ENCODE peak calls at places on chromosome 10, in six cellular contexts. C is HCT116, H is SK-N-SH, R is H1, L is K562, O is HepG2. W is an unnamed sample. For H3K36me3, the result is how much of the 10 kb centered on the place peaks cover.

GRCh38 chr10:43687373-43687772 is 38.7 kb upstream of the ZNF32 start:
- DNase-seq in C (no peak), H (no peak), R (no peak), L (no peak), O (no peak), W (no peak)

GRCh38 chr10:133016493-133017202 is 71.1 kb upstream of the ADGRA1 start:
- DNase-seq in C (no peak), H (no peak), R (no peak), L (no peak), O (no peak), W (no peak)

GRCh38 chr10:78551184-78552005 is 517.4 kb upstream of the ZMIZ1 start:
- DNase-seq in C (no peak), H (no peak), R (no peak), L (no peak), O (peak), W (no peak)

GRCh38 chr10:73931767-73932624 is 21.1 kb downstream of the PLAU start:
- DNase-seq in C (peak), H (no peak), R (peak), L (peak), O (peak), W (peak)

GRCh38 chr10:103793920-103794883 is 61.2 kb downstream of the SH3PXD2A start:
- DNase-seq in C (no peak), H (no peak), R (no peak), L (no peak), O (peak), W (no peak)

GRCh38 chr10:102451105-102451969 is at the start of gene C10orf95:
- DNase-seq in C (no peak), H (no peak), R (no peak), L (no peak), O (no peak), W (no peak)

GRCh38 chr10:47323636-47324299 is 1.5 kb downstream of the GDF2 start:
- DNase-seq in C (no peak), H (no peak), R (no peak), L (no peak), O (no peak), W (no peak)

GRCh38 chr10:43574906-43575305 is 490 bp upstream of the ZNF239 start:
- DNase-seq in C (no peak), H (no peak), R (no peak), L (no peak), O (no peak), W (no peak)

GRCh38 chr10:122258136-122259074 is 12.7 kb upstream of the BTBD16 start:
- DNase-seq in C (no peak), H (no peak), R (no peak), L (no peak), O (no peak), W (no peak)

GRCh38 chr10:129605986-129606518 is 139.0 kb downstream of the MGMT start:
- DNase-seq in C (no peak), H (no peak), R (no peak), L (no peak), O (no peak), W (peak)

GRCh38 chr10:13322615-13323148 is 22.8 kb upstream of the PHYH start:
- DNase-seq in C (no peak), H (no peak), R (no peak), L (no peak), O (no peak), W (no peak)
- H3K36me3 ChIP-seq in C (under half), H (half or more), R (under half), L (half or more), O (under half), W (under half)

GRCh38 chr10:69329721-69330178 is 51.5 kb downstream of the HK1 start:
- DNase-seq in C (no peak), H (no peak), R (peak), L (no peak), O (no peak), W (no peak)
- H3K9ac ChIP-seq in C (no peak), H (no peak), R (no peak), L (no peak), O (no peak), W (no peak)

DNA sequence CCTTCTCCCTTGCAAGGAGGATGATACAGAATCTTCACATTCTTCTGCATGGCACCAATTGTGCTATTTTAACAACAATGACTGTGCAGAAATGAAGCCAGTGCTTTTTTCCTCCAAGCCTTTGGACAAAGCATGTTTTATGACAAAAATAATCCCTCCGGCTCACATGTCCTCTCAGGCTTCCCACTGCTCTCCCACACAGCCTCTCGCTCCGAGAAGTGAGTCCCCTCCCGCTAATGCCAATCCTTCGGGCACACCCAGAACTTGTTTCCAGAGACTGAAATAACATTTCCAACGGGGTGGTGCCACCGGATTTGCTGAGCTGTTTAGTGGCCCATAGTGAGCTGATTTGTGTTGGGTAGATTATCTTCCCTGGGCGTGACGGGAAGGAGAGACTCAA is 35.8 kb downstream of the RBM17 start:
- DNase-seq in C (no peak), H (no peak), R (no peak), L (no peak), O (no peak), W (no peak)
- TF ChIP-seq JUND in C (no peak), H (no peak), R (no peak), L (no peak), O (no peak), W (no peak)

DNA sequence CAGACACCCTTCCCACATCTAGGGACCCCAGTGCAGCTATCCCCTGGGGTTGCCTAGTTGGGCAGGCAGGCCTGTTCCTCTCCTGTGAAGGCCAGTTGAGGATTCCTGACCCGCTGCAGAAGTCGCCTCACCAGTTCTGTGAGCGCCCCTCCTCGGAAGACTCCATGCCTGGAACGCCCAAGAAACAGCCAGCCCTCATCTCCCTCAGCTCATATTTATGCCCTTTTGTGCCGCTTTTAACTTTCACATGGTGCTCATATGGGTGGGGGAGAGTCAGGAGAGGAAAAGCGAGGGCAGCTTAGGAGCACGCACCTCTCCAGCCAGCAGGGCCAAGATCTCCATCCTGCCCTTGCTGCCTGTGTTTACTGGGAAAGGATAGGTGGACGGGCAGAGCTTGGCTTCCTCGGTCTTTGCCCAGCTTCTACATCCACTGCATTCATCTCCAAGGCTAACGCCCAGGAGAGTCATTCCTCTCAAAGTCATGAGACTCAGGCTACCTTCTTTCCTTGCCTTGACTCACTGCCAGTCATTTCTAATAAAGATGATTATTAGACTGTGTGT is 286.6 kb downstream of the USP6NL start:
- DNase-seq in C (no peak), H (no peak), R (peak), L (no peak), O (no peak), W (no peak)
- H3K36me3 ChIP-seq in C (under half), H (under half), R (under half), L (under half), O (under half), W (half or more)

GRCh38 chr10:125153693-125154490 is 6.5 kb downstream of the CTBP2 start:
- DNase-seq in C (no peak), H (no peak), R (no peak), L (no peak), O (no peak), W (no peak)
- H3K9ac ChIP-seq in C (peak), H (peak), R (peak), L (peak), O (no peak), W (no peak)

GRCh38 chr10:100185364-100186252 is at the start of gene ERLIN1:
- DNase-seq in C (peak), H (peak), R (peak), L (peak), O (peak), W (peak)

GRCh38 chr10:100182908-100183307 is 2.9 kb downstream of the ERLIN1 start:
- DNase-seq in C (no peak), H (no peak), R (no peak), L (no peak), O (no peak), W (no peak)

GRCh38 chr10:100184426-100185219 is 1.2 kb downstream of the ERLIN1 start:
- DNase-seq in C (peak), H (peak), R (no peak), L (peak), O (peak), W (no peak)

GRCh38 chr10:100182281-100182680 is 3.5 kb downstream of the ERLIN1 start:
- DNase-seq in C (no peak), H (no peak), R (no peak), L (no peak), O (no peak), W (no peak)

DNA sequence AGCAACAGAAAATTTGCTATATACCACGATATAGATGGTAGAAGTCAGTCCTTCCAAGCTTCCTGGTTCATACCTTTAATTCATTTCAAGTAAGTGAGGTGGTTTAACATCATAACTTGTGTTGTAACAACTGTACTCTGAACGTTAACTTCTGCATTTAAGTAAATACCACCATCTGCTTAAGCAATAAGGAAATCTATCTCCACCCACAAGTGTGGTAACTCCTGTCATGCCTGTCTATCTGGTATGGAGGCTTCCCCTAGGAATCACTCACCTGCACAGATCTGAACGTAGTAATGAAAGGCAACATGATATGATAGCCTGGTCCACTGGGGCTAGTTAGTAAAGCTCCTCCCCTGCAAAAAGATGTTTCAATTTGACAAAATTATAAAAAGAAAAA is 2.3 kb downstream of the ERLIN1 start:
- DNase-seq in C (no peak), H (no peak), R (no peak), L (peak), O (peak), W (no peak)
- TF ChIP-seq JUND in C (no peak), H (no peak), R (no peak), L (no peak), O (no peak), W (no peak)

DNA sequence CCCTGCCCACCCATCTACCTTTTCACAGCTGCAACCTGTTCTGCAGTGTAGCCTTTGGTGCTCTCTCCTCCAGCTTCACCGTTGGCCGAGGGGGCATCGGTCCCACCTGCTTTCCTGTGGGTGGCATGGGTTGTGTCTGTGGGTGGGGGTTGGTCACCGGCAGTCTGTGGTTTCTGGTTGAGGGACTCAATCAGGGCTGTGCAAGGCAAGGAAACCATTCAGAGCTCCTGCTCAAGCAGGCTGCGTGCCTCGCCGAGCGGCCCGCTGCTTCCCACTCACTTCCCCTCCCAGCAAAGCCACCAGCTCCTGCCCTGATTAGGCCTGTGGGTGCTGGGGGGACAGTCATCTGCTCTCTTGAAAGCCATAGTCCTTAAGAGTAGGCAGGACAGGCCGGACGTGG is 9.8 kb downstream of the DNAJB12 start:
- DNase-seq in C (no peak), H (no peak), R (no peak), L (no peak), O (no peak), W (no peak)
- H3K36me3 ChIP-seq in C (under half), H (under half), R (under half), L (half or more), O (under half), W (under half)

GRCh38 chr10:27746364-27747095 is 911 bp upstream of the MKX start:
- DNase-seq in C (no peak), H (no peak), R (no peak), L (no peak), O (no peak), W (no peak)
- H3K9ac ChIP-seq in C (no peak), H (no peak), R (no peak), L (no peak), O (no peak), W (no peak)

DNA sequence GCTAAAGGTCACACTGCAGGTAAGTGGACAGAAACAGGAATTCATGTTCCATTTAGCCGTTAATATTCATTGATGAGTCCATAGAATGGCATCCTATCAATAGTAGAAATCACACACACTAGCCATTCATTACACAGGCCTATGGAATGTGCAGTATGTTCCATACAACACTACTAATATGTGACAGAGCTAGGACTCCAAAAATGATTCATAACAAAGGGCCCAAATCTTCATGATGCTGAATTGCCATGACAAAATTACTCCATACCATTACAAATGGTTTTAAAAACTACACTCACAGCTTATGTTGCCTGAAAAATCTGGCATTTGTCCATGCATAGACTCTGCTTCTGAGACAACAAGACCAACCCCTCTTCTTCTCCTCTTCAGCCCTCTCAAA is 549.1 kb downstream of the XPNPEP1 start:
- DNase-seq in C (no peak), H (no peak), R (no peak), L (no peak), O (no peak), W (no peak)
- TF ChIP-seq JUND in C (no peak), H (peak), R (no peak), L (no peak), O (no peak), W (no peak)

DNA sequence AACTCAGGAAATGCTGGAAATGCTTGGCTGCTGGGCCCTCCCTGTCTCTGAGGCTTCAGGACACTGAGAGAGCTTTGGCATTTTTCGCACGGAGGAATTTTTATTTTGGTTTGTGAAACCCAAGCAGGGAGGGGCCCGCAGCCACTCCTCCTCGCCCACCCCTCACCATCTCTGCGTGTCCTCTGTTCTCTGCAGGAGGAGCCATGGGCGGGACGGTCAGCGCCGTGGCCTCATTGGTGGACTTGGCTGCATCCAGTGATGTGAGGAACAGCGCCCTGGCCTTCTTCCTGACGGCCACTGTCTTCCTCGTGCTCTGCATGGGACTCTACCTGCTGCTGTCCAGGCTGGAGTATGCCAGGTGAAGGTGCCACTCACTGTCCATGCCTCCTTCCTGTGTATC is 36.8 kb downstream of the SLC29A3 start:
- DNase-seq in C (no peak), H (no peak), R (no peak), L (no peak), O (no peak), W (no peak)
- H3K36me3 ChIP-seq in C (under half), H (under half), R (under half), L (under half), O (half or more), W (under half)

W was measured in GM12878.